ENCODE peak calls at places on chromosome 4, in eight cellular contexts. G is hepatocyte; S is fibroblast of lung; O is breast epithelium; Y is CD4-positive, CD25-positive, alpha-beta regulatory T cell; J is PC-3; Q is naive thymus-derived CD4-positive, alpha-beta T cell; X is left ventricle myocardium inferior. A is an unnamed sample.

GRCh38 chr4:153138736-153139135 is 65.5 kb upstream of the TRIM2 start:
- DNase-seq in J (no peak), O (no peak), Y (no peak), X (no peak), S (no peak), G (no peak), Q (no peak), A (no peak)

GRCh38 chr4:99734583-99735322 is 77.1 kb upstream of the C4orf54 start:
- DNase-seq in O (no peak), S (no peak), G (no peak), Q (no peak), J (no peak), X (no peak), Y (no peak), A (no peak)

GRCh38 chr4:153018716-153019115 is 82.6 kb downstream of the FHDC1 start:
- DNase-seq in X (no peak), O (no peak), S (no peak), Y (no peak), Q (no peak), J (no peak), G (no peak), A (peak; percentile 23)

GRCh38 chr4:85570388-85570787 is 95.4 kb downstream of the ARHGAP24 start:
- DNase-seq in J (no peak), O (no peak), G (no peak), X (no peak), Y (no peak), Q (no peak), S (no peak), A (no peak)

GRCh38 chr4:122814426-122814825 is 12.2 kb upstream of the FGF2 start:
- DNase-seq in X (no peak), S (no peak), G (no peak), J (no peak), Y (no peak), O (no peak), Q (no peak), A (no peak)

GRCh38 chr4:122577808-122578781 is 42.8 kb downstream of the IL21 start:
- DNase-seq in Y (peak; percentile 58), X (no peak), Q (peak; percentile 78), S (peak; percentile 16), J (peak; percentile 75), G (peak; percentile 71), O (no peak), A (peak; percentile 86)

GRCh38 chr4:75169020-75169814 is 236.3 kb downstream of the PARM1 start:
- DNase-seq in S (no peak), Y (no peak), G (no peak), J (no peak), X (no peak), Q (no peak), O (no peak), A (peak; percentile 94)

GRCh38 chr4:156182269-156182668 is 228.6 kb upstream of the CTSO start:
- DNase-seq in O (no peak), J (no peak), Y (no peak), Q (no peak), X (no peak), S (no peak), G (no peak), A (no peak)

GRCh38 chr4:72390409-72390808 is 178.6 kb downstream of the ADAMTS3 start:
- DNase-seq in S (peak; percentile 67), J (peak; percentile 12), X (no peak), G (no peak), Y (no peak), O (no peak), Q (no peak), A (no peak)

GRCh38 chr4:64479338-64479737 is 70.1 kb upstream of the TECRL start:
- DNase-seq in X (no peak), Y (no peak), J (no peak), G (no peak), Q (no peak), S (no peak), O (no peak), A (no peak)

GRCh38 chr4:106681381-106681921 is 312.9 kb upstream of the GIMD1 start:
- DNase-seq in Q (no peak), G (no peak), O (no peak), J (no peak), Y (no peak), S (no peak), X (no peak), A (no peak)

GRCh38 chr4:129429566-129430339 is 333.8 kb downstream of the C4orf33 start:
- DNase-seq in S (peak; percentile 1), O (no peak), J (peak; percentile 21), Q (no peak), G (no peak), Y (no peak), X (no peak), A (peak; percentile 49)

GRCh38 chr4:183182873-183183725 is 84.0 kb downstream of the WWC2 start:
- DNase-seq in X (no peak), Y (no peak), G (peak; percentile 73), J (peak; percentile 64), Q (no peak), S (peak; percentile 94), O (no peak), A (peak; percentile 78)

GRCh38 chr4:47413515-47413914 is 50.0 kb downstream of the COMMD8 start:
- DNase-seq in Y (no peak), X (no peak), S (no peak), O (no peak), G (no peak), J (no peak), Q (no peak), A (peak; percentile 3)

GRCh38 chr4:182604161-182604591 is 313.0 kb downstream of the DCTD start:
- DNase-seq in J (peak; percentile 23), Y (no peak), G (no peak), Q (no peak), O (no peak), X (no peak), S (peak; percentile 90), A (peak; percentile 77)

GRCh38 chr4:24747234-24747975 is 48.0 kb upstream of the SOD3 start:
- DNase-seq in J (peak; percentile 72), O (no peak), X (no peak), G (no peak), Q (no peak), S (peak; percentile 21), Y (no peak), A (no peak)

GRCh38 chr4:793941-794621 is 31.8 kb downstream of the CPLX1 start:
- DNase-seq in S (peak; percentile 18), Q (no peak), O (no peak), Y (peak; percentile 34), G (no peak), X (no peak), J (no peak), A (no peak)

GRCh38 chr4:145804134-145804533 is 124.2 kb downstream of the C4orf51 start:
- DNase-seq in O (no peak), Y (no peak), S (peak; percentile 94), X (no peak), J (peak; percentile 39), Q (no peak), G (peak; percentile 45), A (no peak)

GRCh38 chr4:25926473-25926872 is 12.5 kb downstream of the SMIM20 start:
- DNase-seq in Y (peak; percentile 15), G (no peak), X (no peak), O (no peak), J (peak; percentile 4), Q (peak; percentile 7), S (no peak), A (no peak)

GRCh38 chr4:145770124-145770523 is 90.2 kb downstream of the C4orf51 start:
- DNase-seq in Q (no peak), Y (no peak), X (no peak), J (no peak), O (no peak), S (no peak), G (no peak), A (no peak)

GRCh38 chr4:133151301-133151680 is 2.2 kb downstream of the PCDH10 start:
- DNase-seq in Q (no peak), J (no peak), Y (no peak), S (peak; percentile 47), X (no peak), O (no peak), G (no peak), A (no peak)

GRCh38 chr4:186781032-186781917 is 57.6 kb upstream of the FAT1 start:
- DNase-seq in Q (no peak), S (peak; percentile 88), G (peak; percentile 57), X (no peak), Y (no peak), J (peak; percentile 77), O (no peak), A (peak; percentile 55)

GRCh38 chr4:174592985-174593335 is 70.7 kb upstream of the HPGD start:
- DNase-seq in S (peak; percentile 57), J (peak; percentile 41), X (no peak), Q (no peak), Y (no peak), G (peak; percentile 7), O (no peak), A (peak; percentile 1)

DNA sequence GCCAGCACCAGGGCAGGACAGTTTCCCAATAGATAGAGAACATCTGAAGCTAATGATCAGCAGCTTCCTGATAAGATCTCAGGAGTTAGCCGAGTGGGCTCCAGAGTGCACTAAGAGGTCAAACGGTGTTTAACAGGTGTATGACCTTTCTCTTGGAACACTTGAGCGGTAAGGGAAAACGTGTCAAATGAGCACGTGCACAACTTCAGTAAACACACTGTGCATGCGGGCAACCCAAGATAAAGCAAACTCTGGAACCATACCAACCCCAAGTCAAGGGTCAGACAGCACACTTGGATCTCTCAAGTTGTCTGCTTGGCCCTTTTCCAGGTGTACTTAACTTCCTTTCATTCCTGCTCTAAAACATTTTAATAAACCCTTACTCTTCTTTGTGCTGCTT is 1941.5 kb upstream of the PCDH10 start:
- DNase-seq in Y (no peak), J (no peak), S (no peak), G (no peak), X (no peak), O (no peak), Q (no peak), A (no peak)
- H3K4me3 ChIP-seq in Y (no peak overlapping the region), J (no peak overlapping the region), S (no peak overlapping the region), G (no peak overlapping the region), X (no peak overlapping the region), O (no peak overlapping the region), Q (no peak overlapping the region), A (no peak overlapping the region)

DNA sequence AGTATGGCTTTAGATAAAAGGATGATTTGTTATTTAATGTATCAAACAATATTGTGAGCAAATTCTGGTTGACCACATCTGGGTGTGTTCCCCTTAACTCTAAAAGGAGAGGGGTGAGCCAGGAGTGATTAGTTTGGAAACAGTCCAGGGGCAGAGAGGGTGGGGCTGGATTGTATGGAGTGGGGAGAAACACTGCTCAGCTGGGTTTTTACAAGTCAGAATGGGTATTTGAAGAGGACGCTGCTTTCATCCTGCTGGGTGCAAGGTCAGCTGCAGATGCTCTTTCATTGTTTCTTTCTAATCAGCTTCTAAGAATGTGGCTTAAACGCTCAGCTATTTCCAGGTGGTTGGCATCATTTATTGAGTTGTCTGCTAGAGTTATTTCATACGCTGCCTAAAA is 82.7 kb upstream of the LIMCH1 start:
- DNase-seq in S (no peak), G (no peak), O (no peak), Q (no peak), Y (no peak), J (peak; percentile 37), X (no peak), A (peak; percentile 15)
- H3K4me1 ChIP-seq in S (no peaks in the 10 kb centered on the region), G (no peaks in the 10 kb centered on the region), O (no peaks in the 10 kb centered on the region), Q (no peaks in the 10 kb centered on the region), Y (no peaks in the 10 kb centered on the region), J (peaks cover 10% of the 10 kb centered on the region), X (peaks cover 78% of the 10 kb centered on the region), A (peaks cover 12% of the 10 kb centered on the region)

GRCh38 chr4:178090640-178091411 is 648.6 kb upstream of the AGA start:
- DNase-seq in X (no peak), Y (no peak), O (no peak), S (no peak), J (no peak), Q (no peak), G (no peak), A (no peak)
- H3K4me3 ChIP-seq in X (no peak overlapping the region), Y (no peak overlapping the region), O (no peak overlapping the region), S (no peak overlapping the region), J (no peak overlapping the region), Q (no peak overlapping the region), G (no peak overlapping the region), A (no peak overlapping the region)

GRCh38 chr4:15914291-15914690 is 24.2 kb downstream of the FGFBP1 start:
- DNase-seq in S (peak; percentile 90), G (no peak), J (peak; percentile 51), Q (no peak), Y (no peak), X (no peak), O (no peak), A (no peak)
- H3K4me1 ChIP-seq in S (peaks cover 5% of the 10 kb centered on the region), G (no peaks in the 10 kb centered on the region), J (peaks cover 56% of the 10 kb centered on the region), Q (no peaks in the 10 kb centered on the region), Y (no peaks in the 10 kb centered on the region), X (no peaks in the 10 kb centered on the region), O (no peaks in the 10 kb centered on the region), A (peaks cover 5% of the 10 kb centered on the region)